ENCODE peak calls at places on chromosomes 3 and 15, in five cellular contexts. Y is upper lobe of right lung, M is hepatocyte, S is Karpas-422, W is HepG2. A is an unnamed sample.
A peak's percentile ranks its signal among the peaks of the same experiment; 100 is the strongest.

GRCh38 chr3:33718595-33718907 is 497 bp upstream of the CLASP2 start:
- DNase-seq in Y (no peak), M (no peak), S (no peak), W (no peak), A (no peak)

GRCh38 chr3:46676601-46677071 is 16.8 kb downstream of the ALS2CL start:
- DNase-seq in Y (no peak), M (no peak), S (no peak), W (no peak), A (no peak)

GRCh38 chr3:171770689-171771620 is 39.3 kb downstream of the PLD1 start:
- DNase-seq in Y (no peak), M (peak; percentile 81), S (no peak), W (peak; percentile 68), A (peak; percentile 95)

GRCh38 chr3:42637001-42637400 is 16.5 kb upstream of the ZBTB47 start:
- DNase-seq in Y (no peak), M (no peak), S (no peak), W (no peak), A (no peak)

GRCh38 chr15:96166223-96167200 is 164.0 kb upstream of the NR2F2 start:
- DNase-seq in Y (no peak), M (no peak), S (no peak), W (no peak), A (no peak)

GRCh38 chr15:56772868-56773639 is 39.7 kb upstream of the ZNF280D start:
- DNase-seq in Y (no peak), M (peak; percentile 28), S (no peak), W (peak; percentile 86), A (peak; percentile 4)

GRCh38 chr15:41693757-41694156 is 33.6 kb downstream of the MGA start:
- DNase-seq in Y (no peak), M (no peak), S (no peak), W (no peak), A (no peak)

GRCh38 chr15:62469874-62470688 is 305.0 kb upstream of the C2CD4B start:
- DNase-seq in Y (no peak), M (no peak), S (no peak), W (peak; percentile 12), A (no peak)

GRCh38 chr3:37652405-37652804 is 209.3 kb upstream of the CTDSPL start:
- DNase-seq in Y (no peak), M (no peak), S (no peak), W (no peak), A (no peak)

GRCh38 chr15:64137226-64137833 is 14.2 kb upstream of the SNX22 start:
- DNase-seq in Y (no peak), M (no peak), S (peak; percentile 60), W (no peak), A (no peak)

GRCh38 chr3:20375302-20375701 is 189.3 kb upstream of the SGO1 start:
- DNase-seq in Y (no peak), M (no peak), S (no peak), W (no peak), A (no peak)

GRCh38 chr15:63037996-63038720 is 4.4 kb upstream of the TPM1 start:
- DNase-seq in Y (no peak), M (no peak), S (no peak), W (no peak), A (no peak)

GRCh38 chr15:101172421-101173097 is 79.3 kb downstream of the CHSY1 start:
- DNase-seq in Y (no peak), M (no peak), S (no peak), W (no peak), A (no peak)
- H3K4me1 ChIP-seq in Y (peaks cover 65% of the 10 kb centered on the region), M (peaks cover 7% of the 10 kb centered on the region), S (no peaks in the 10 kb centered on the region), W (peaks cover 34% of the 10 kb centered on the region), A (no peaks in the 10 kb centered on the region)

DNA sequence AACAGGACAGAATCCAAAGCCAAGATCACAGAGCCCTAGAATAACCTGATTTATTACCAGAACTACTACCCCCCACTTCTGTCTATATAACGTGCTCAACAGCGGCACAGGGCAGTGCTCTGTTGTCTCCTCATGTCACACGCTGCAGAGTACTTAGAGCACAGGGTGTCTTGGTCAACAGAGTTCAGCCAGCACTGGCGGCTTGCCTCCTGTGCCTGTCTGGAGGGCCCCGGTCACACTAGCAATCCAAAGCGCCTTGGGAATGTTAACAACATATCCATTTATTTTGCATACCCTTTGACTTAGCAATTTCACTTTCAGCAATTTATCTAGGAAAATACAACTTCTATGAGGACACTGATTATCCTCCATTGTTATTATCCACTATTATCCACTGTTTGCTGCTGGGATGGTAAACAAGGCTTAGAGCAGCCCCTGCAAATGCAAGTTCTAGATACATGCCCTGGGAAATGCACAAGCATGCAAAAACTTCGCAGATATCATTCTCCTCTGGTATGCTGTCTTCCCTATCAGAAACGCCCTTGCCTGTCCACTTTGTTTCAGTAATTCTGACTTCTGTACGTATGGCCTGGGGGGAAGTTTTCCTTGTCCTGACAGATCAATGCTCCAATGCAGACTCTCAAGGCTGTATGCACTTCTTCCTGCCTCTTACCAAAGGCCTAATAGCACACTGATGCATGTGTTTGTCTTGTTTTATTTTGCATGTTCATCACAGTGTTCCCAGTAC is 86.2 kb upstream of the OCA2 start:
- DNase-seq in Y (no peak), M (no peak), S (no peak), W (no peak), A (no peak)
- H3K4me1 ChIP-seq in Y (no peaks in the 10 kb centered on the region), M (no peaks in the 10 kb centered on the region), S (no peaks in the 10 kb centered on the region), W (no peaks in the 10 kb centered on the region), A (no peaks in the 10 kb centered on the region)

DNA sequence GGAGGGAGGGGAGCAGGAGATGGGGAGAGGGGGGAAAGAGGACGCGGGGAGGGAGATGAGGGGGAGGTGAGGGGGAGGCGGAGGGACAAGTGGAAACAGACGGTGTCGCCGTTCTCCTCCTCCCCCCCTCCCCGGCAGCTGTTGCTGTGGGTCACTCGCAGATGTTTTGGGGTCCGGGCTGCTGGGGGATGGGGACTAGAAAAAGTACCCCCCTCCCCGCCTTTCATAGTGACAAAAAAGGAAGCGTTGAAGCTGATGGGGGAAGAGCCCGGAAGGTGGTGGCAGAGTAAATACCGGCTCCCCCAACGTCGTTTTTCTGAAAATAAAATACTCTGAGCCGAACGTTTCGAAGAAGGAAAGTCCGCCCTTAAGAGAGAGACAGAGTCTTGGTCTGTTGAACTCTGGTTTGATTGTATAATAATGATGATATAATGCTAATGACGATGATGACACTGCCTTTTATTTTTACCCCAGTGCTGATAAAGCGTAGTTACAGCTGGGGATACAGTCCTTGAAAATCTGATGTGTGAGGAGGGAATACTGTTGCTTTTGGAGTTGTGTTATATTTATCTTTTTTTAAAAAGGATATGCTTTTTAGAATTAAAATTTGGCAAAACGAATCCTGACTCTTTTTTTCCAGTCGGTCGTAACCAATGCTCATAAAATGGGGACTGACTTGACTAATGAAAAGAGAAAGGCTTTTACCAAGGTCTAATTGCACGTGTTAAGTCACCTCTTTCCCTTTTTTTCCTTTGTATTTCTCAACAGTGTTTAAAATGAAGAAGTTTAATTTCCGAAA is 997 bp downstream of the STXBP5L start:
- DNase-seq in Y (no peak), M (no peak), S (no peak), W (no peak), A (no peak)
- H3K4me1 ChIP-seq in Y (peaks cover 9% of the 10 kb centered on the region), M (peaks cover 8% of the 10 kb centered on the region), S (no peaks in the 10 kb centered on the region), W (peaks cover 9% of the 10 kb centered on the region), A (no peaks in the 10 kb centered on the region)

GRCh38 chr15:70703066-70703465 is 60.3 kb downstream of the UACA start:
- DNase-seq in Y (no peak), M (no peak), S (peak; percentile 29), W (no peak), A (no peak)
- H3K4me1 ChIP-seq in Y (peaks cover 30% of the 10 kb centered on the region), M (peaks cover 29% of the 10 kb centered on the region), S (peaks cover 41% of the 10 kb centered on the region), W (peaks cover 16% of the 10 kb centered on the region), A (no peaks in the 10 kb centered on the region)

GRCh38 chr15:74429784-74430141 is 4.0 kb downstream of the SEMA7A start:
- DNase-seq in Y (no peak), M (no peak), S (no peak), W (no peak), A (no peak)
- H3K4me1 ChIP-seq in Y (peaks cover 17% of the 10 kb centered on the region), M (peaks cover 13% of the 10 kb centered on the region), S (peaks cover 67% of the 10 kb centered on the region), W (peaks cover 91% of the 10 kb centered on the region), A (no peaks in the 10 kb centered on the region)

GRCh38 chr15:27826411-27826810 is 272.7 kb downstream of the OCA2 start:
- DNase-seq in Y (no peak), M (no peak), S (no peak), W (no peak), A (no peak)

GRCh38 chr15:27827336-27827735 is 271.8 kb downstream of the OCA2 start:
- DNase-seq in Y (no peak), M (no peak), S (no peak), W (no peak), A (no peak)

GRCh38 chr15:27831384-27832262 is 267.5 kb downstream of the OCA2 start:
- DNase-seq in Y (no peak), M (no peak), S (no peak), W (no peak), A (no peak)

GRCh38 chr15:27826902-27827321 is 272.2 kb downstream of the OCA2 start:
- DNase-seq in Y (no peak), M (no peak), S (no peak), W (no peak), A (no peak)

GRCh38 chr15:27828721-27829120 is 270.4 kb downstream of the OCA2 start:
- DNase-seq in Y (no peak), M (no peak), S (no peak), W (no peak), A (no peak)
- H3K4me1 ChIP-seq in Y (no peaks in the 10 kb centered on the region), M (no peaks in the 10 kb centered on the region), S (no peaks in the 10 kb centered on the region), W (no peaks in the 10 kb centered on the region), A (no peaks in the 10 kb centered on the region)

DNA sequence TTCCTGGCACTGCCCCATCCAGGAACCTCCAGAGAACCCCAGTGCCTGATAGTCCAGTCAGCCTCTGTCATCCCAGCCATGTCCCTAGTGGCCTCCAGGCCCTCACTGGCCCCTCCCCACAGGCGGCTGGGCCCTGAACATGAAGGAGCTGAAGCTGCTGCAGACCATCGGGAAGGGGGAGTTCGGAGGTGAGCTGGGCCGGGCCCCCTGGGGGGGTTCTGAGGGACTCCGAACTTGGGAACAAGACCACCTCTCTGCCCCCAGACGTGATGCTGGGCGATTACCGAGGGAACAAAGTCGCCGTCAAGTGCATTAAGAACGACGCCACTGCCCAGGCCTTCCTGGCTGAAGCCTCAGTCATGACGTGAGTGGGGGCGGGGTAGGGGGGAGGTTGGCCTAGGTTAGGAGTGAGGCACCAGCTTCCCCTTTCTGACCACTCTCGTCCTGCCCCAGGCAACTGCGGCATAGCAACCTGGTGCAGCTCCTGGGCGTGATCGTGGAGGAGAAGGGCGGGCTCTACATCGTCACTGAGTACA is 12.0 kb upstream of the LMAN1L start:
- DNase-seq in Y (no peak), M (no peak), S (no peak), W (no peak), A (no peak)
- H3K4me1 ChIP-seq in Y (peaks cover 8% of the 10 kb centered on the region), M (no peaks in the 10 kb centered on the region), S (peaks cover 51% of the 10 kb centered on the region), W (peaks cover 13% of the 10 kb centered on the region), A (peaks cover 1% of the 10 kb centered on the region)

DNA sequence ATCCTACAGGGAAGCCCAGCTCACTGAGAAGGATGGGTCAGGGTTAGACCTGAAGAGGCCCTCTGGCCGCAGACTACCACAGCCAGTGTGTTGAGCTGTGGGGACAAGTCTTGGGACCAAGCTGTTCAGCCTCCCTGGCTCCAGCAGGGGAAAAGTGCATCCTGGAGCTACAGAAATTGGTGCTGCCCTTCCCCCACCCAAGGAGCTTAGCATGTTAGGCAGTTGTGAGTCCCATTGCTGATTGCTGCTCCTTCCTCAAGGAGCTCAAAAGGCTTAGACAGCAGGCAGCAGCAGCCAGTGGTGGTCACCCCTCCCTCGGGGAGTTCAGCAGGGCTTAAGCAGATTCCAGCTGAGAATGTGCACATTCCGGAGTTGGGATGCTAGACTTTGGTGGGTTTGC is 165.6 kb downstream of the ATP8B4 start:
- DNase-seq in Y (no peak), M (no peak), S (no peak), W (no peak), A (no peak)
- H3K4me1 ChIP-seq in Y (no peaks in the 10 kb centered on the region), M (no peaks in the 10 kb centered on the region), S (no peaks in the 10 kb centered on the region), W (no peaks in the 10 kb centered on the region), A (no peaks in the 10 kb centered on the region)

A was measured in small intestine.